ENCODE peak calls at places on chromosomes 11 and 22, in four cellular contexts. C, U, L and J are unnamed samples.

GRCh38 chr22:44330727-44331660 is 18.2 kb upstream of the SHISAL1 start:
- DNase-seq in C (no peak), L (no peak), U (no peak), J (no peak)

GRCh38 chr11:1500466-1501420 is 14.2 kb upstream of the MOB2 start:
- DNase-seq in C (no peak), L (no peak), U (no peak), J (no peak)

GRCh38 chr11:113324250-113324649 is 9.9 kb downstream of the TTC12 start:
- DNase-seq in L (no peak), C (no peak), U (no peak), J (no peak)

GRCh38 chr11:72577271-72577681 is 96.9 kb downstream of the PDE2A start:
- DNase-seq in L (no peak), C (no peak), U (peak), J (no peak)

GRCh38 chr11:2653930-2654739 is 45.7 kb downstream of the KCNQ1OT1 start:
- DNase-seq in C (no peak), L (no peak), U (no peak), J (peak)

GRCh38 chr22:21933899-21934298 is 18.7 kb downstream of the PPM1F start:
- DNase-seq in L (no peak), C (no peak), U (no peak), J (no peak)

GRCh38 chr11:60992842-60993409 is 21.4 kb downstream of the CD6 start:
- DNase-seq in L (no peak), U (no peak), C (no peak), J (peak)

GRCh38 chr22:20545681-20546521 is 38.5 kb downstream of the MED15 start:
- DNase-seq in U (no peak), C (no peak), L (no peak), J (no peak)

GRCh38 chr22:47060718-47061117 is 298.3 kb downstream of the TBC1D22A start:
- DNase-seq in L (no peak), C (no peak), U (no peak), J (no peak)

GRCh38 chr11:130318031-130318673 is 3.4 kb upstream of the ZBTB44 start:
- DNase-seq in L (no peak), C (no peak), U (no peak), J (peak)

GRCh38 chr22:46378499-46379300 is 43.2 kb downstream of the TRMU start:
- DNase-seq in U (no peak), C (no peak), L (no peak), J (no peak)

GRCh38 chr22:44723801-44724200 is 21.8 kb downstream of the PRR5 start:
- DNase-seq in C (no peak), U (no peak), L (no peak), J (no peak)

GRCh38 chr11:13228569-13228968 is 49.0 kb upstream of the BMAL1 start:
- DNase-seq in C (no peak), U (no peak), L (no peak), J (no peak)

GRCh38 chr11:58446294-58446693 is 4.3 kb upstream of the OR5B12 start:
- DNase-seq in C (no peak), L (no peak), U (no peak), J (no peak)

GRCh38 chr11:30228323-30228884 is 2.4 kb upstream of the FSHB start:
- DNase-seq in L (no peak), C (no peak), U (no peak), J (no peak)

GRCh38 chr11:1892558-1892957 is 863 bp upstream of the PRR33 start:
- DNase-seq in C (no peak), U (no peak), L (no peak), J (no peak)

GRCh38 chr22:26336773-26337172 is 92.3 kb upstream of the ASPHD2 start:
- DNase-seq in U (no peak), L (no peak), C (no peak), J (no peak)

GRCh38 chr22:33112606-33113005 is 54.4 kb upstream of the SYN3 start:
- DNase-seq in U (no peak), L (no peak), C (no peak), J (no peak)

GRCh38 chr22:47164514-47165337 is 402.3 kb downstream of the TBC1D22A start:
- DNase-seq in U (peak), C (no peak), L (peak), J (peak)

GRCh38 chr22:37972527-37972926 is 11.8 kb downstream of the SOX10 start:
- DNase-seq in L (no peak), C (no peak), U (no peak), J (no peak)

GRCh38 chr11:28730336-28730735 is 622.1 kb downstream of the METTL15 start:
- DNase-seq in U (no peak), L (no peak), C (no peak), J (no peak)

DNA sequence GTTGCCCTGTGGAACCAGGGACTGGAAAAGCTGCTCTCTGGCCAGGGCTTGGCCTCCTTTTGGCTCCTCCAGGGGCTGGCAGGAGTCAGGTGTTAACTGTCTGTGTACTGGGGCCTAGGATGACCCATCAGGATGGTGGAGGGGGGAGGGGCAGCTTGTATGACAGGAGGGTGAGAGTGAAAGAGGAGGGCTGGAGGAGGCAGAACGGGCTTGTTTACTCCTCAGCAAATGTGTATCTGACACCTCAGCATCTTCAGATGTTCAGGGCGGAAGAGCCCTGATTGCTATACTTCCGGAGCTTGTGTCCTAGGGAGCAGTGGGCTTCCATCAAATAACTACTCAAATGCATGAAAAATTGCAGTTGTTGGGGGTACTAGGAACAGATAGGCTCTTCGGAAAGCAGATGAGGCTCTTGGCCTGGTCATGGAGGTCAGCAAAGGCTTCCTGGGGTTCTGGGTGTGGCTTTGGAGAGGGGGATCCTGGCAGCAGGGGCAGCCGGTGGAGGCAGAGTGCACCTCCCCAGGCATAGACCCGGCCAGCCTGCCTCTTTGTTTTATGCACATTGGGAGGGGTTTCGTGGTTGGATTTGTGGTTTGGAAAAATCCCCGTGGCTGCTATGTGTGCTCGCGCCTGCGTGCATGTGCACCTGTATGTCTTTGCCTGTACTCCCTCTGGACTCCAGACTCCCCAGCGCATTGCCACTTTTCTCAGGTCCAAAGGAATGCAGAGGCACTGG is 31.2 kb downstream of the CD82 start:
- DNase-seq in L (no peak), U (no peak), C (no peak), J (peak)
- H3K27ac ChIP-seq in L (no peak), U (peak), C (no peak), J (no peak)

GRCh38 chr11:45930031-45930794 is 7.8 kb downstream of the LARGE2 start:
- DNase-seq in U (peak), L (no peak), C (no peak), J (no peak)

GRCh38 chr11:45931739-45932138 is 9.3 kb downstream of the LARGE2 start:
- DNase-seq in L (no peak), U (no peak), C (no peak), J (no peak)

GRCh38 chr11:45929486-45930030 is 7.1 kb downstream of the LARGE2 start:
- DNase-seq in U (no peak), L (no peak), C (no peak), J (no peak)

GRCh38 chr11:45932217-45932616 is 9.8 kb downstream of the LARGE2 start:
- DNase-seq in C (no peak), L (no peak), U (no peak), J (no peak)

DNA sequence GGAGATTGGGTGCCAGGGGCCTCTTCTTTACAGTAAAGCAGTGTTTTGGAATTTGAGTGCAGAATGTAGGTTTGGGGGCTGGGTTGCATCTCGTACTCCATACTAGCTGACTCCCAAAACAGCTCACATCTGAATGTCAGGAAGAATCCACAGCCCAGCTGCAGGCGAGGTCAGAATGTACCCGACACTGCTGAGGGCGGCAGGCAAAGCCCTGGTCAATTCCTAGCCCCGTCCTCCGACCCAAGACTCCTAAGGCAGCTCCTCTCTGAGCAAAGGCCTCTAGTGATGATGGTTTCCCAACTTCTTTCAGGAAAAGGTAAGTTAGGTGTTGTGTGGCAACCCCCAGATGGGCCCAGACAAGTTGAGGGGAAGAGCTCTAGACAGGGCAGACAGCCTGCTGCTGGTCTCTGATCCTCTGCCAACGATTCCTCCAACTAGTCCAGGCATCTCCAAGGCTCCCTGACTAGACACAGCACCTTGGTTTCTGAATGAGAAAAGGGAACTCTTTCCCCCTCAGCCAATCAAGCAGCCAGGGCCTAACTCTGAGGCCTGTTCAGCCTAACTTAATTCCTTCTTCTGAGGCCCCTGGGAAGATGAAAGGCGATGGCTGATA is 8.6 kb downstream of the LARGE2 start:
- DNase-seq in C (no peak), U (no peak), L (no peak), J (no peak)
- H3K27ac ChIP-seq in C (no peak), U (no peak), L (no peak), J (no peak)

DNA sequence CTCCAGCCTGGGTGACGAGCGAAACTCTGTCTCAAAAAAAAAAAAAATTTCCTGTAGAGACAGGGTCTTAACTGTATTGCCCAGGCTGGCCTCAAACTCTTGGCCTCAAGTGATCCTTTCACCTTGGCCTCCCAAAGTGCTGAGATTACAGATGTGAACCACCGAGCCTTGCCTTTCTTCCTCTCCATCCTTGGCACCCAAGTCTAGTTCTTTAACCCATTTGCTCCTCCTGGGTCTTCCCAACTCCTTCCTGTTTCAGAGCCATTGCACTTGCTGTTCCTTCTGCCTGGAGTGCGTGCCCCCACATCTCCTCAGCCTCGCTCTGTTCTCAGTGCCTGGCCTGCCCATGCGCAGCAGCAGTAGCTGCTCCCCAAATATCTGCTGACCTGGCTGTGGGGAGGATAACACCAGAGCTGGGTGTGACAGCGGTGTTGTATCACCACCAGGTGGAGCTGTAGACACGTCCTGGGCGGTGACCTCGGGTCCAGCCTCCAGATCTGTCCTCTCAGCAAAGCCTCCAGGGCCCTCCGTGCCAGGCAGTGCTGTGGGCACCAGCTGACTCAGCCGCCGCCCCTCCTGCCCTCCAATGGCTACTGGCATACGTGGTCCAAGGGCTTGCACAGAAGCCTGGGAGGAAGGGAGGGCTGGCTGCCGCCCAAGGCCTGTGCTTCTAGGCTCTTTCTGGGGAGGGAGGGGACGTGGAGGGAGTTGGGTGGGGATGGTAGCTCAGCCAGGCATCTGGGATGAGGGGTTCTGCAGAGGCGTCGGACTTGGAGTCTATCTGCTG is 22.0 kb downstream of the TEF start:
- DNase-seq in C (peak), U (peak), L (peak), J (peak)
- H3K27ac ChIP-seq in C (no peak), U (peak), L (no peak), J (peak)

GRCh38 chr11:33309118-33309517 is 51.9 kb downstream of the HIPK3 start:
- DNase-seq in L (no peak), U (no peak), C (no peak), J (no peak)

GRCh38 chr11:33307984-33308383 is 50.8 kb downstream of the HIPK3 start:
- DNase-seq in U (no peak), C (no peak), L (no peak), J (no peak)

GRCh38 chr11:33311680-33312079 is 54.5 kb downstream of the HIPK3 start:
- DNase-seq in U (no peak), C (no peak), L (no peak), J (no peak)

GRCh38 chr11:33315822-33316221 is 58.6 kb downstream of the HIPK3 start:
- DNase-seq in C (no peak), U (no peak), L (no peak), J (no peak)

DNA sequence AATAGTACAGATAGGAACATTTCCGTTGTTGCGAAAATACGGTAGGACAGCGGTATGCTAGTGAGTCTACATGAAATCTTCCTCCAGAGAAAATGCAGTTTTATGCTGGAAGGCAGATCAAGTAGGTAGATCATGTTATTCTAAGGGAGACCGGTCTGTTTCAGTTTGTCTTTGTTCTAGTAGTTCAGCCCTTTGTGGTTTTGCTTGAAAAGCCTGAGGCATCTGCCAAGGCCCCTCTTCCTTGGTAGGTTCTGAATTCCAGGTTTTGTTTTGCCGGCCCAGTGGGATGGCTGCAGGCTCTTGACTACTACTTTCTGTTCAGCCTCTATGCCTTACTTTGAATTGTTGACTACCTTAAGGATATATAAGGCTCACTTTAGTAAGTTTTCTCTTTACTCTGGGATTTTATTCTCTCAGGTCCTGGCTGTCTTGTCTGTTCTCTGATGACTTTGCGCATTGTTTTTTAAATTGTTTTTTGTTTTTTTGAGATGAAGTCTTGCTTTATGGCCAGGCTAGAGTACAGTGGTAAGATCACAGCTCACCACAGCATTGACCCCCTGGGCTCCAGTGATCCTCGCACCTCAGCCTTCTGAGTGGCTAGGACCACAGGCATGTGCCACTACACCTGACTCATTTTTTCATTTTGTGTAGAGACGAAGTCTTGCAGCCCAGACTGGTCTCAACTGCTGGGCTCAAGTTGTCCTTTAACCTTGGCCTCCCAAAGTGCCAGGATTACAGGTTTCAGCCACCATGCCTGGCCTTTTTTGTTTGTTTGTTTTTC is 53.7 kb downstream of the HIPK3 start:
- DNase-seq in C (no peak), L (no peak), U (no peak), J (no peak)
- H3K27ac ChIP-seq in C (no peak), L (no peak), U (no peak), J (no peak)

DNA sequence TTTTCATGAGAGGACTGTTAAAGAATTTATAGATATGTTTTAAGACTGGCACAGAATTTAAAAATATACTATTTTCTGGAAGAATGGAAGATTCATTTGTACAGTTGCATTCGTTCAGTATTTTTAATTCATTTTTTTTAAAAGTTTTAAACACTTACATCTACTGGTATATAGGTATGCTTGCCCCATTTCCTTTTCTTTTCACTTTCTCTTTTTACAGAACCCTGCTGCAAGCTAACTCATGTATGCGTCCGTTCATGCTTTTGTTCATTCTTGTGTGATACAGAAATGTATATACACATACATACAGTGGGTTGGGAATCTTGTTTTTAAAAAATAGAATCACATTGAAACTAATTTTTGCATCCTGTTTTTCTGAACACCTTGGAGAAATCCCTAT is 31.0 kb downstream of the PACS1 start:
- DNase-seq in U (no peak), C (no peak), L (no peak), J (no peak)
- H3K27ac ChIP-seq in U (peak), C (no peak), L (no peak), J (no peak)